ENCODE peak calls at places on chromosomes 16 and 17, in seven cellular contexts. One of them, this sample, is unnamed.

GRCh38 chr17:9072626-9073339 is 51.5 kb downstream of the NTN1 start:
- DNase-seq in fibroblast of lung: no peak
- DNase-seq in endodermal cell: peak; percentile 42
- DNase-seq in mesendoderm: no peak
- DNase-seq in spleen: no peak
- DNase-seq in tibial nerve: peak; percentile 51
- DNase-seq in aorta: peak; percentile 87
- DNase-seq in this sample: peak; percentile 68

GRCh38 chr17:10622610-10623485 is 34.3 kb downstream of the MYH3 start:
- DNase-seq in fibroblast of lung: no peak
- DNase-seq in endodermal cell: no peak
- DNase-seq in mesendoderm: no peak
- DNase-seq in spleen: peak; percentile 67
- DNase-seq in tibial nerve: no peak
- DNase-seq in aorta: no peak
- DNase-seq in this sample: no peak

GRCh38 chr17:75738218-75738802 is 17.1 kb downstream of the ITGB4 start:
- DNase-seq in fibroblast of lung: no peak
- DNase-seq in endodermal cell: peak; percentile 43
- DNase-seq in mesendoderm: no peak
- DNase-seq in spleen: peak; percentile 91
- DNase-seq in tibial nerve: no peak
- DNase-seq in aorta: no peak
- DNase-seq in this sample: peak; percentile 57

GRCh38 chr17:80847506-80848230 is 144.0 kb upstream of the CHMP6 start:
- DNase-seq in fibroblast of lung: no peak
- DNase-seq in endodermal cell: no peak
- DNase-seq in mesendoderm: no peak
- DNase-seq in spleen: peak; percentile 67
- DNase-seq in tibial nerve: no peak
- DNase-seq in aorta: peak; percentile 51
- DNase-seq in this sample: peak; percentile 12

GRCh38 chr17:29042679-29043538 is at the start of gene PIPOX:
- DNase-seq in fibroblast of lung: peak; percentile 59
- DNase-seq in endodermal cell: peak; percentile 94
- DNase-seq in mesendoderm: peak; percentile 92
- DNase-seq in spleen: no peak
- DNase-seq in tibial nerve: no peak
- DNase-seq in aorta: no peak
- DNase-seq in this sample: no peak

GRCh38 chr16:65212240-65212639 is 90.4 kb upstream of the CDH11 start:
- DNase-seq in fibroblast of lung: no peak
- DNase-seq in endodermal cell: no peak
- DNase-seq in mesendoderm: no peak
- DNase-seq in spleen: no peak
- DNase-seq in tibial nerve: no peak
- DNase-seq in aorta: no peak
- DNase-seq in this sample: no peak

GRCh38 chr17:1496814-1497325 is 4.4 kb upstream of the MYO1C start:
- DNase-seq in fibroblast of lung: no peak
- DNase-seq in endodermal cell: no peak
- DNase-seq in mesendoderm: no peak
- DNase-seq in spleen: no peak
- DNase-seq in tibial nerve: no peak
- DNase-seq in aorta: no peak
- DNase-seq in this sample: no peak

GRCh38 chr17:28811594-28812135 is 30.9 kb downstream of the FAM222B start:
- DNase-seq in fibroblast of lung: peak; percentile 30
- DNase-seq in endodermal cell: peak; percentile 71
- DNase-seq in mesendoderm: peak; percentile 63
- DNase-seq in spleen: no peak
- DNase-seq in tibial nerve: no peak
- DNase-seq in aorta: no peak
- DNase-seq in this sample: no peak

GRCh38 chr17:72683506-72684404 is 408.7 kb downstream of the SLC39A11 start:
- DNase-seq in fibroblast of lung: peak; percentile 96
- DNase-seq in endodermal cell: peak; percentile 75
- DNase-seq in mesendoderm: peak; percentile 68
- DNase-seq in spleen: no peak
- DNase-seq in tibial nerve: peak; percentile 12
- DNase-seq in aorta: no peak
- DNase-seq in this sample: peak; percentile 72

GRCh38 chr17:10836966-10837599 is 804 bp downstream of the PIRT start:
- DNase-seq in fibroblast of lung: no peak
- DNase-seq in endodermal cell: no peak
- DNase-seq in mesendoderm: no peak
- DNase-seq in spleen: no peak
- DNase-seq in tibial nerve: no peak
- DNase-seq in aorta: no peak
- DNase-seq in this sample: no peak

GRCh38 chr17:924711-925480 is 54.7 kb downstream of the NXN start:
- DNase-seq in fibroblast of lung: no peak
- DNase-seq in endodermal cell: peak; percentile 93
- DNase-seq in mesendoderm: peak; percentile 81
- DNase-seq in spleen: no peak
- DNase-seq in tibial nerve: no peak
- DNase-seq in aorta: no peak
- DNase-seq in this sample: no peak

GRCh38 chr16:4802659-4803287 is 340 bp upstream of the ROGDI start:
- DNase-seq in fibroblast of lung: peak; percentile 88
- DNase-seq in endodermal cell: peak; percentile 97
- DNase-seq in mesendoderm: peak; percentile 96
- DNase-seq in spleen: peak; percentile 97
- DNase-seq in tibial nerve: peak; percentile 85
- DNase-seq in aorta: peak; percentile 97
- DNase-seq in this sample: peak; percentile 96

GRCh38 chr17:16287563-16288027 is 65.7 kb downstream of the CENPV start:
- DNase-seq in fibroblast of lung: peak; percentile 79
- DNase-seq in endodermal cell: no peak
- DNase-seq in mesendoderm: no peak
- DNase-seq in spleen: no peak
- DNase-seq in tibial nerve: peak; percentile 6
- DNase-seq in aorta: no peak
- DNase-seq in this sample: no peak

DNA sequence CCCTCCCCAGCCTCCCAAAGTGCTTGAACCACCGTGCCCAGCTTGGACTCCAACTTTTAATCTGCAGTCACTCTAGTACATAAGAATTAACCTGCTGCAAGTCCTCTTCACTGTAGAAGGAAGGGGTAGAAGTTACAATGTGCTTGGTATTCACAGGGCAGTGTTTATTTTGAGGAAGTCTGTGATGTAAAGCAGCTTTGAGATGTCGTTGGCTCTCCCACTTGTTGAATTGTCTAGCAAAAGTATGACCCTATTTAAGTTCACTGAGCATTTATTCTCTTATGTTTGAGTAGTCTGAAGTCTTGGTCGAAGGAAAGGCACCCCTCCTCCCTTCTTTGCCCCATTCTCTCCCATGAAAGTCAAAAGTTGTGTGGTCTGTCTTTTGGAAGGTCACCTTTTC is 28.2 kb downstream of the SF3B3 start:
- DNase-seq in fibroblast of lung: peak; percentile 38
- DNase-seq in endodermal cell: no peak
- DNase-seq in mesendoderm: no peak
- DNase-seq in spleen: no peak
- DNase-seq in tibial nerve: no peak
- DNase-seq in aorta: no peak
- DNase-seq in this sample: no peak
- H3K4me3 ChIP-seq in fibroblast of lung: no peak overlapping the region
- H3K4me3 ChIP-seq in endodermal cell: no peak overlapping the region
- H3K4me3 ChIP-seq in mesendoderm: no peak overlapping the region
- H3K4me3 ChIP-seq in spleen: no peak overlapping the region
- H3K4me3 ChIP-seq in tibial nerve: no peak overlapping the region
- H3K4me3 ChIP-seq in aorta: no peak overlapping the region
- H3K4me3 ChIP-seq in this sample: no peak overlapping the region

DNA sequence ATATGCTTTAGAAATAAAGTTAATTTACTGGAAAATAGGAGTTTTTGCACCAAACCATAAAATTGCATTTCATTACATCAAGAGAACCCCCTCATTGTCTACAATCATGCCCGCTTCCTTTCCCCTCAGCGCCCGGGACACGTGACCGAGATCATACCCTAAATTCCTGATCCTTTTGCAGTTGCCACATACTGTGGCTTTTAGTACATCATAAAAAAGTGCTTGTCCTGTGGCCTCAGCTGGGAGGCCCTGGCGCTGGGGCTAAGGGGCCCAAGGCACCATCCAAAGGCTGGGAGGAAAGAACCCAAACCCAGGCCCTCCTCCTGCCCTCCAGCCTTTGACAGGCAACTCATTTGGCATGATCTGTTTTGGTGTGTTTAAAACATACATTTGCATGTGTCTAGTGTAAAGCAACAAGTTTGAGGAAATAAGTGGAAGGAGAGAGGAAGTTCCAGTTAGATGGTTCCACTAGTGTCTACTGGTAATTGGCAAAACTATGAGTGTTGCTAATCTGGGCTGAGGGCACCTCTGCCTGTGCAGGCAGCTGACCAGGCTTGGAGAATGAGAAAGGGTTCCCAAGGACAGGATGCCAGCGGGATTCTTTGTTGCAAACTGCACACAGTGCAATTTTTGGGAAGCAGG is 6.0 kb downstream of the CDK5R1 start:
- DNase-seq in fibroblast of lung: no peak
- DNase-seq in endodermal cell: no peak
- DNase-seq in mesendoderm: no peak
- DNase-seq in spleen: no peak
- DNase-seq in tibial nerve: no peak
- DNase-seq in aorta: no peak
- DNase-seq in this sample: no peak
- H3K4me1 ChIP-seq in fibroblast of lung: peaks cover 4% of the 10 kb centered on the region
- H3K4me1 ChIP-seq in endodermal cell: peaks cover 10% of the 10 kb centered on the region
- H3K4me1 ChIP-seq in mesendoderm: peaks cover 9% of the 10 kb centered on the region
- H3K4me1 ChIP-seq in spleen: peaks cover 90% of the 10 kb centered on the region
- H3K4me1 ChIP-seq in tibial nerve: peaks cover 15% of the 10 kb centered on the region
- H3K4me1 ChIP-seq in aorta: peaks cover 4% of the 10 kb centered on the region
- H3K4me1 ChIP-seq in this sample: peaks cover 29% of the 10 kb centered on the region

GRCh38 chr17:41580651-41581365 is 5.9 kb downstream of the KRT14 start:
- DNase-seq in fibroblast of lung: no peak
- DNase-seq in endodermal cell: no peak
- DNase-seq in mesendoderm: no peak
- DNase-seq in spleen: no peak
- DNase-seq in tibial nerve: no peak
- DNase-seq in aorta: no peak
- DNase-seq in this sample: no peak

GRCh38 chr17:41579484-41580243 is 7.0 kb downstream of the KRT14 start:
- DNase-seq in fibroblast of lung: peak; percentile 61
- DNase-seq in endodermal cell: peak; percentile 100
- DNase-seq in mesendoderm: peak; percentile 95
- DNase-seq in spleen: peak; percentile 80
- DNase-seq in tibial nerve: peak; percentile 84
- DNase-seq in aorta: peak; percentile 90
- DNase-seq in this sample: peak; percentile 73

GRCh38 chr17:41580244-41580575 is 6.5 kb downstream of the KRT14 start:
- DNase-seq in fibroblast of lung: no peak
- DNase-seq in endodermal cell: no peak
- DNase-seq in mesendoderm: no peak
- DNase-seq in spleen: no peak
- DNase-seq in tibial nerve: no peak
- DNase-seq in aorta: no peak
- DNase-seq in this sample: no peak

GRCh38 chr17:41578538-41578937 is 6.7 kb upstream of the KRT9 start:
- DNase-seq in fibroblast of lung: no peak
- DNase-seq in endodermal cell: no peak
- DNase-seq in mesendoderm: no peak
- DNase-seq in spleen: no peak
- DNase-seq in tibial nerve: no peak
- DNase-seq in aorta: peak; percentile 3
- DNase-seq in this sample: no peak

DNA sequence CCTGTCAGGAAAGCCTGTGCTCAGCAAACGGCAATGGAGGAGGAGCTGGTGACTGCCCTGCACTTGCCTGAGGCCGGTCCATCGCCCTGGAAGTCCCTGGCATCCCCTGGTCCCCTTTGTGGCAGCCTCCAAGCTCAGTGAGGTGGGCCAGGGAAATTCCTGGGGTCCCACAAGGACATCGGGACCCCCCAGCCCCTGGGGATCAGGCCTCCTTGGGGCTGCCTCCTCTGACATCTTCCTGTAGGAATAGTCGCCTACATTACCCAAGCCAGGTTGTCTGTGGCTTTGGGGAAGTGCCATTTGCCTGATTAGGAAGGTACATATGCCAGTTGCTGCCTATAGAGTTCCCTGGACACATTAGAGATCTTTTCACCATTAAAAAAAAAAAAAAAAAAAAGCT is 7.1 kb upstream of the KRT9 start:
- DNase-seq in fibroblast of lung: no peak
- DNase-seq in endodermal cell: no peak
- DNase-seq in mesendoderm: no peak
- DNase-seq in spleen: no peak
- DNase-seq in tibial nerve: no peak
- DNase-seq in aorta: no peak
- DNase-seq in this sample: no peak
- H3K27me3 ChIP-seq in fibroblast of lung: no peaks in the 10 kb centered on the region
- H3K27me3 ChIP-seq in endodermal cell: no peaks in the 10 kb centered on the region
- H3K27me3 ChIP-seq in mesendoderm: no peaks in the 10 kb centered on the region
- H3K27me3 ChIP-seq in spleen: peaks cover 23% of the 10 kb centered on the region
- H3K27me3 ChIP-seq in tibial nerve: peaks cover 3% of the 10 kb centered on the region
- H3K27me3 ChIP-seq in aorta: no peaks in the 10 kb centered on the region
- H3K27me3 ChIP-seq in this sample: no peaks in the 10 kb centered on the region

DNA sequence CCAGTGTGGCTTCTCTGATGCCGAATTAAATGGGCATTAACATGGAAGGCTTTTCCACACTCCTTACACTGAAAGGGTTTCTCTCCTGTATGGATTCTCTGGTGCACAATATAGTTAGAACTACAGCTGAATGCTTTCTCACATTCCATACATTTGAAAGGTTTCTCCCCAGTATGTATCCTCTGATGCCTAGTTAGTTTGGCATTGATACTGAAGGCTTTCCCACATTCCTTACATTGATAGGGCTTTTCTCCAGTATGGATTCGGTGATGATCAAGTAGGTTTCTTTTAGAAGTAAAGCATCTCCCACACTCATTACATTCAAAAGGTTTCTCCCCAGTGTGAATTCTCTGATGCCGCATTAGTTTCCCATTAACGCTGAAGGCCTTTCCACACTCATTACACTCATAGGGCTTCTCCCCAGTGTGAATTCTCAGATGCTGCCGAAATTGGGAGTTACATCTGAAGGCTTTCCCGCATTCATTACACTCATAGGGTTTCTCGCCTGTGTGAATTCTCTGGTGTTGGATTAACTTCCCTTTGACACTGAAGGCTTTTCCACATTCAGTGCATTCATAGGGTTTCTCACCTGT is 6.5 kb upstream of the TLE7 start:
- DNase-seq in fibroblast of lung: no peak
- DNase-seq in endodermal cell: no peak
- DNase-seq in mesendoderm: no peak
- DNase-seq in spleen: no peak
- DNase-seq in tibial nerve: no peak
- DNase-seq in aorta: no peak
- DNase-seq in this sample: no peak
- H3K4me3 ChIP-seq in fibroblast of lung: no peak overlapping the region
- H3K4me3 ChIP-seq in endodermal cell: peak overlapping the region; percentile 30
- H3K4me3 ChIP-seq in mesendoderm: peak overlapping the region; percentile 37
- H3K4me3 ChIP-seq in spleen: no peak overlapping the region
- H3K4me3 ChIP-seq in tibial nerve: no peak overlapping the region
- H3K4me3 ChIP-seq in aorta: no peak overlapping the region
- H3K4me3 ChIP-seq in this sample: no peak overlapping the region

This sample was measured in tibial artery.